ENCODE peak calls at places on chromosomes 4 and X, in six cellular contexts. One of them, this sample, is unnamed.

GRCh38 chrX:68238568-68238967 is 194.7 kb downstream of the OPHN1 start:
- DNase-seq in HEK293T: peak; percentile 27
- DNase-seq in HL-60: no peak
- DNase-seq in effector memory CD8-positive, alpha-beta T cell: no peak
- DNase-seq in germinal center: no peak
- DNase-seq in activated CD4-positive, alpha-beta T cell treated with anti-CD3 and anti-CD28 coated beads, Interleukin-2, amount 50 U/mL, for 24 hours: no peak
- DNase-seq in this sample: no peak

GRCh38 chr4:78749258-78749971 is 26.7 kb upstream of the BMP2K start:
- DNase-seq in germinal center: no peak
- DNase-seq in HL-60: no peak
- DNase-seq in effector memory CD8-positive, alpha-beta T cell: no peak
- DNase-seq in activated CD4-positive, alpha-beta T cell treated with anti-CD3 and anti-CD28 coated beads, Interleukin-2, amount 50 U/mL, for 24 hours: no peak
- DNase-seq in HEK293T: no peak
- DNase-seq in this sample: no peak

GRCh38 chr4:92988301-92988700 is 684.5 kb downstream of the GRID2 start:
- DNase-seq in HEK293T: no peak
- DNase-seq in activated CD4-positive, alpha-beta T cell treated with anti-CD3 and anti-CD28 coated beads, Interleukin-2, amount 50 U/mL, for 24 hours: no peak
- DNase-seq in HL-60: no peak
- DNase-seq in effector memory CD8-positive, alpha-beta T cell: no peak
- DNase-seq in germinal center: no peak
- DNase-seq in this sample: no peak

GRCh38 chr4:88747351-88747750 is 49.7 kb upstream of the NAP1L5 start:
- DNase-seq in HL-60: no peak
- DNase-seq in germinal center: no peak
- DNase-seq in HEK293T: no peak
- DNase-seq in activated CD4-positive, alpha-beta T cell treated with anti-CD3 and anti-CD28 coated beads, Interleukin-2, amount 50 U/mL, for 24 hours: no peak
- DNase-seq in effector memory CD8-positive, alpha-beta T cell: no peak
- DNase-seq in this sample: no peak

GRCh38 chr4:150717952-150718351 is 136.0 kb downstream of the MAB21L2 start:
- DNase-seq in effector memory CD8-positive, alpha-beta T cell: no peak
- DNase-seq in germinal center: no peak
- DNase-seq in activated CD4-positive, alpha-beta T cell treated with anti-CD3 and anti-CD28 coated beads, Interleukin-2, amount 50 U/mL, for 24 hours: no peak
- DNase-seq in HL-60: no peak
- DNase-seq in HEK293T: no peak
- DNase-seq in this sample: no peak

GRCh38 chrX:11398785-11399184 is 105.6 kb downstream of the AMELX start:
- DNase-seq in HL-60: no peak
- DNase-seq in activated CD4-positive, alpha-beta T cell treated with anti-CD3 and anti-CD28 coated beads, Interleukin-2, amount 50 U/mL, for 24 hours: no peak
- DNase-seq in effector memory CD8-positive, alpha-beta T cell: no peak
- DNase-seq in germinal center: no peak
- DNase-seq in HEK293T: no peak
- DNase-seq in this sample: no peak

GRCh38 chr4:85128246-85129204 is 162.0 kb upstream of the WDFY3 start:
- DNase-seq in effector memory CD8-positive, alpha-beta T cell: no peak
- DNase-seq in activated CD4-positive, alpha-beta T cell treated with anti-CD3 and anti-CD28 coated beads, Interleukin-2, amount 50 U/mL, for 24 hours: no peak
- DNase-seq in HL-60: no peak
- DNase-seq in HEK293T: no peak
- DNase-seq in germinal center: no peak
- DNase-seq in this sample: no peak

GRCh38 chr4:83855044-83855443 is 319.1 kb downstream of the GPAT3 start:
- DNase-seq in HEK293T: no peak
- DNase-seq in HL-60: no peak
- DNase-seq in activated CD4-positive, alpha-beta T cell treated with anti-CD3 and anti-CD28 coated beads, Interleukin-2, amount 50 U/mL, for 24 hours: no peak
- DNase-seq in effector memory CD8-positive, alpha-beta T cell: no peak
- DNase-seq in germinal center: no peak
- DNase-seq in this sample: no peak

GRCh38 chr4:1041147-1041935 is 29.9 kb downstream of the FGFRL1 start:
- DNase-seq in HL-60: no peak
- DNase-seq in HEK293T: no peak
- DNase-seq in effector memory CD8-positive, alpha-beta T cell: no peak
- DNase-seq in germinal center: no peak
- DNase-seq in activated CD4-positive, alpha-beta T cell treated with anti-CD3 and anti-CD28 coated beads, Interleukin-2, amount 50 U/mL, for 24 hours: no peak
- DNase-seq in this sample: no peak

GRCh38 chr4:7771541-7772507 is 167.8 kb downstream of the AFAP1 start:
- DNase-seq in germinal center: no peak
- DNase-seq in effector memory CD8-positive, alpha-beta T cell: no peak
- DNase-seq in HL-60: no peak
- DNase-seq in HEK293T: no peak
- DNase-seq in activated CD4-positive, alpha-beta T cell treated with anti-CD3 and anti-CD28 coated beads, Interleukin-2, amount 50 U/mL, for 24 hours: no peak
- DNase-seq in this sample: no peak

GRCh38 chr4:91502365-91502764 is 801.4 kb upstream of the GRID2 start:
- DNase-seq in effector memory CD8-positive, alpha-beta T cell: no peak
- DNase-seq in HEK293T: peak; percentile 5
- DNase-seq in HL-60: no peak
- DNase-seq in activated CD4-positive, alpha-beta T cell treated with anti-CD3 and anti-CD28 coated beads, Interleukin-2, amount 50 U/mL, for 24 hours: no peak
- DNase-seq in germinal center: no peak
- DNase-seq in this sample: no peak

GRCh38 chrX:22666441-22666840 is 333.3 kb upstream of the DDX53 start:
- DNase-seq in effector memory CD8-positive, alpha-beta T cell: no peak
- DNase-seq in HL-60: peak; percentile 12
- DNase-seq in HEK293T: peak; percentile 48
- DNase-seq in activated CD4-positive, alpha-beta T cell treated with anti-CD3 and anti-CD28 coated beads, Interleukin-2, amount 50 U/mL, for 24 hours: no peak
- DNase-seq in germinal center: peak; percentile 2
- DNase-seq in this sample: no peak